ENCODE peak calls at places on chromosomes 7 and 10, in four cellular contexts. S is AG09319, P is RPMI7951, G is smooth muscle cell of the brain vasculature. Y is an unnamed sample.

GRCh38 chr7:55006499-55006898 is 12.3 kb upstream of the EGFR start:
- DNase-seq in G (no peak), P (no peak), S (no peak), Y (no peak)

GRCh38 chr10:127405221-127405620 is 143.9 kb upstream of the NPS start:
- DNase-seq in G (no peak), P (no peak), S (peak), Y (peak)

GRCh38 chr7:147207988-147208387 is 1091.4 kb downstream of the CNTNAP2 start:
- DNase-seq in P (no peak), G (no peak), S (no peak), Y (no peak)

GRCh38 chr10:103504181-103504783 is 10.8 kb downstream of the NEURL1 start:
- DNase-seq in G (peak), P (peak), S (no peak), Y (peak)

GRCh38 chr7:521221-522070 is 1.8 kb upstream of the PDGFA start:
- DNase-seq in P (peak), S (no peak), G (no peak), Y (no peak)

GRCh38 chr10:56537984-56538383 is 176.9 kb upstream of the ZWINT start:
- DNase-seq in P (peak), S (no peak), G (no peak), Y (peak)

GRCh38 chr7:98215561-98216495 is 4.6 kb downstream of the BHLHA15 start:
- DNase-seq in S (no peak), P (no peak), G (no peak), Y (no peak)

GRCh38 chr7:80781561-80781979 is 137.3 kb downstream of the SEMA3C start:
- DNase-seq in S (peak), P (peak), G (peak), Y (peak)

GRCh38 chr7:97016392-97017196 is 8.0 kb downstream of the DLX5 start:
- DNase-seq in P (peak), G (no peak), S (no peak), Y (peak)

GRCh38 chr10:78529262-78529661 is 495.6 kb downstream of the RPS24 start:
- DNase-seq in P (no peak), S (no peak), G (no peak), Y (no peak)

Y was measured in HT1080.